ENCODE peak calls at places on chromosome 14, in ten cellular contexts. C, R, Z, I, E, U, M, L, H and A are unnamed samples.

GRCh38 chr14:38578278-38578681 is 322.4 kb upstream of the CLEC14A start:
- DNase-seq in C (no peak), R (no peak), Z (no peak), I (no peak), E (no peak), U (no peak), M (no peak), L (no peak), H (no peak), A (no peak)

GRCh38 chr14:79278798-79279644 is 932.3 kb downstream of the DIO2 start:
- DNase-seq in C (peak), R (peak), Z (peak), I (peak), E (peak), U (no peak), M (peak), L (no peak), H (peak), A (peak)

GRCh38 chr14:92317511-92317910 is 5.5 kb upstream of the SLC24A4 start:
- DNase-seq in C (no peak), R (no peak), Z (no peak), I (no peak), E (no peak), U (no peak), M (no peak), L (no peak), H (no peak), A (no peak)

GRCh38 chr14:73802431-73803188 is 49.0 kb upstream of the PTGR2 start:
- DNase-seq in C (peak), R (no peak), Z (no peak), I (no peak), E (no peak), U (no peak), M (peak), L (no peak), H (peak), A (peak)

GRCh38 chr14:78181270-78181669 is 11.1 kb downstream of the NRXN3 start:
- DNase-seq in C (no peak), R (no peak), Z (no peak), I (no peak), E (no peak), U (no peak), M (no peak), L (no peak), H (no peak), A (no peak)

GRCh38 chr14:88870777-88871176 is 46.3 kb downstream of the TTC8 start:
- DNase-seq in C (no peak), R (no peak), Z (no peak), I (no peak), E (no peak), U (no peak), M (no peak), L (no peak), H (no peak), A (no peak)

GRCh38 chr14:75833326-75834020 is 148.3 kb downstream of the TGFB3 start:
- DNase-seq in C (no peak), R (no peak), Z (no peak), I (no peak), E (no peak), U (no peak), M (no peak), L (no peak), H (no peak), A (no peak)

GRCh38 chr14:100086361-100086760 is 21.1 kb downstream of the EVL start:
- DNase-seq in C (no peak), R (no peak), Z (no peak), I (no peak), E (no peak), U (no peak), M (no peak), L (no peak), H (no peak), A (no peak)

GRCh38 chr14:39264558-39264957 is 30.8 kb downstream of the MIA2 start:
- DNase-seq in C (no peak), R (no peak), Z (no peak), I (no peak), E (no peak), U (no peak), M (no peak), L (no peak), H (no peak), A (no peak)

GRCh38 chr14:41663478-41663845 is 56.8 kb downstream of the LRFN5 start:
- DNase-seq in C (no peak), R (no peak), Z (no peak), I (no peak), E (no peak), U (no peak), M (no peak), L (no peak), H (no peak), A (no peak)

GRCh38 chr14:63881926-63882325 is 29.1 kb downstream of the SYNE2 start:
- DNase-seq in C (no peak), R (no peak), Z (no peak), I (no peak), E (no peak), U (no peak), M (no peak), L (no peak), H (no peak), A (no peak)

GRCh38 chr14:99654235-99655000 is 9.5 kb downstream of the HHIPL1 start:
- DNase-seq in C (peak), R (peak), Z (peak), I (no peak), E (peak), U (no peak), M (peak), L (peak), H (peak), A (no peak)

GRCh38 chr14:59249029-59249428 is 60.6 kb downstream of the DAAM1 start:
- DNase-seq in C (no peak), R (no peak), Z (no peak), I (no peak), E (no peak), U (no peak), M (no peak), L (no peak), H (no peak), A (no peak)

GRCh38 chr14:23186913-23187654 is 3.6 kb upstream of the SLC7A8 start:
- DNase-seq in C (peak), R (peak), Z (no peak), I (no peak), E (peak), U (peak), M (peak), L (peak), H (peak), A (no peak)

GRCh38 chr14:74392616-74393570 is 33.1 kb downstream of the SYNDIG1L start:
- DNase-seq in C (no peak), R (no peak), Z (no peak), I (no peak), E (no peak), U (no peak), M (no peak), L (no peak), H (no peak), A (no peak)

GRCh38 chr14:43872752-43873655 is 634.1 kb downstream of the FSCB start:
- DNase-seq in C (no peak), R (no peak), Z (no peak), I (no peak), E (no peak), U (no peak), M (no peak), L (no peak), H (no peak), A (no peak)

GRCh38 chr14:65991124-65991523 is 495.0 kb upstream of the CCDC196 start:
- DNase-seq in C (no peak), R (no peak), Z (no peak), I (no peak), E (no peak), U (no peak), M (no peak), L (no peak), H (no peak), A (no peak)

GRCh38 chr14:50083467-50084337 is 32.7 kb downstream of the VCPKMT start:
- DNase-seq in C (no peak), R (no peak), Z (no peak), I (no peak), E (no peak), U (no peak), M (no peak), L (no peak), H (no peak), A (no peak)

GRCh38 chr14:50084666-50085065 is 31.7 kb downstream of the VCPKMT start:
- DNase-seq in C (no peak), R (no peak), Z (no peak), I (no peak), E (no peak), U (no peak), M (no peak), L (no peak), H (no peak), A (no peak)

GRCh38 chr14:50082308-50082742 is 34.0 kb downstream of the VCPKMT start:
- DNase-seq in C (no peak), R (no peak), Z (no peak), I (no peak), E (no peak), U (no peak), M (peak), L (no peak), H (no peak), A (no peak)

GRCh38 chr14:50085570-50086315 is 30.6 kb downstream of the VCPKMT start:
- DNase-seq in C (no peak), R (no peak), Z (no peak), I (no peak), E (no peak), U (peak), M (peak), L (peak), H (peak), A (no peak)

GRCh38 chr14:50082784-50083466 is 33.4 kb downstream of the VCPKMT start:
- DNase-seq in C (no peak), R (no peak), Z (peak), I (no peak), E (peak), U (peak), M (peak), L (no peak), H (no peak), A (no peak)
- TF ChIP-seq POLR2A in C (no peak), R (no peak), Z (no peak), I (no peak), E (no peak), U (no peak), M (peak), L (no peak), H (no peak), A (no peak)

GRCh38 chr14:68210729-68211299 is 391.2 kb downstream of the RAD51B start:
- DNase-seq in C (peak), R (no peak), Z (peak), I (no peak), E (no peak), U (peak), M (peak), L (no peak), H (peak), A (no peak)
- TF ChIP-seq POLR2A in C (no peak), R (no peak), Z (no peak), I (no peak), E (no peak), U (no peak), M (no peak), L (no peak), H (no peak), A (no peak)

GRCh38 chr14:58244556-58245387 is at the start of gene PSMA3:
- DNase-seq in C (peak), R (peak), Z (peak), I (peak), E (peak), U (peak), M (peak), L (peak), H (peak), A (peak)
- TF ChIP-seq POLR2A in C (peak), R (peak), Z (no peak), I (peak), E (peak), U (peak), M (peak), L (peak), H (peak), A (peak)

GRCh38 chr14:102591372-102591943 is 991 bp upstream of the RCOR1 start:
- DNase-seq in C (peak), R (peak), Z (peak), I (peak), E (peak), U (no peak), M (peak), L (no peak), H (peak), A (peak)

GRCh38 chr14:102591944-102592772 is at the start of gene RCOR1:
- DNase-seq in C (peak), R (peak), Z (peak), I (peak), E (peak), U (peak), M (peak), L (peak), H (peak), A (peak)

GRCh38 chr14:102588821-102589220 is 3.6 kb upstream of the RCOR1 start:
- DNase-seq in C (no peak), R (no peak), Z (no peak), I (no peak), E (no peak), U (no peak), M (no peak), L (no peak), H (no peak), A (no peak)

GRCh38 chr14:102589761-102590290 is 2.6 kb upstream of the RCOR1 start:
- DNase-seq in C (no peak), R (no peak), Z (no peak), I (no peak), E (no peak), U (no peak), M (no peak), L (no peak), H (no peak), A (no peak)

GRCh38 chr14:102590667-102591099 is 1.8 kb upstream of the RCOR1 start:
- DNase-seq in C (peak), R (peak), Z (no peak), I (peak), E (peak), U (no peak), M (peak), L (peak), H (peak), A (no peak)
- TF ChIP-seq POLR2A in C (peak), R (no peak), Z (no peak), I (no peak), E (no peak), U (no peak), M (peak), L (no peak), H (no peak), A (no peak)

DNA sequence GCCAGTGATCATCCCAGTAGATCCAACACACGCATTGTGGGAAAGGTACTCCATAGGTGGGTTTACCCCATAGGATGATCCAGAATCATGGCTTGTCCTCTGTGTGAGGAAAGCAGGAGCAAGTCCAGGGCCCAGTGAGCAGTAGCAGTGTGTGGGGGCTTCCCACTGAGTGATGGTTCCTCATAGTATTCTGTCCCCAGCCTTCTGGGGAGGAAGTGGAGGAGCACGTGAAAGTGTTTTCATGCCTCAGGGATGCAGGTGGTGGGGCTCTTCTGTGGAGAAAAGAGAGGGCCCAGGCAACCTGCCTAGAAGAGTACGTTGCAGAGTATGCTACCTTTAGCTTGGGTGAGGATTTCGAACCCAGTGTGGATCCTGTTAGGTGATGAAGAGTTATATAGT is 56.5 kb downstream of the SUSD6 start:
- DNase-seq in C (no peak), R (no peak), Z (no peak), I (no peak), E (no peak), U (no peak), M (no peak), L (no peak), H (no peak), A (no peak)
- TF ChIP-seq POLR2A in C (no peak), R (no peak), Z (no peak), I (no peak), E (no peak), U (no peak), M (no peak), L (no peak), H (no peak), A (no peak)